ENCODE peak calls at places on chromosomes 1 and 21, in four cellular contexts. E, Q, G and F are unnamed samples.
A peak's percentile ranks its signal among the peaks of the same experiment; 100 is the strongest.

GRCh38 chr1:58814251-58815068 is 30.6 kb upstream of the JUN start:
- DNase-seq in E (no peak), Q (no peak), G (no peak), F (peak; percentile 18)

GRCh38 chr1:116763116-116763786 is 9.0 kb downstream of the CD2 start:
- DNase-seq in E (peak; percentile 27), G (no peak), Q (no peak), F (no peak)

GRCh38 chr1:109788695-109789521 is 25.2 kb upstream of the EPS8L3 start:
- DNase-seq in E (peak; percentile 79), Q (no peak), G (peak; percentile 44), F (peak; percentile 69)

GRCh38 chr1:227891955-227892871 is 55.5 kb downstream of the WNT9A start:
- DNase-seq in G (no peak), E (no peak), Q (no peak), F (no peak)

GRCh38 chr1:13809461-13810159 is 109.6 kb downstream of the PRDM2 start:
- DNase-seq in E (peak; percentile 49), G (no peak), Q (no peak), F (no peak)

GRCh38 chr1:111370871-111371270 is 56.7 kb downstream of the OVGP1 start:
- DNase-seq in Q (no peak), E (no peak), G (no peak), F (no peak)

GRCh38 chr21:14523234-14523633 is 22.9 kb downstream of the SAMSN1 start:
- DNase-seq in G (no peak), E (no peak), Q (no peak), F (no peak)

GRCh38 chr1:179251675-179252074 is 22.2 kb upstream of the ABL2 start:
- DNase-seq in Q (no peak), G (peak; percentile 44), E (peak; percentile 28), F (peak; percentile 54)

GRCh38 chr1:87410771-87411170 is 82.1 kb downstream of the LMO4 start:
- DNase-seq in G (no peak), Q (no peak), E (no peak), F (no peak)

GRCh38 chr1:160375788-160376524 is 9.1 kb downstream of the NHLH1 start:
- DNase-seq in Q (no peak), G (peak; percentile 16), E (no peak), F (no peak)

GRCh38 chr1:225534135-225534534 is 106.3 kb upstream of the LBR start:
- DNase-seq in G (no peak), E (no peak), Q (no peak), F (no peak)

GRCh38 chr1:219670426-219671149 is 57.7 kb upstream of the ZC3H11B start:
- DNase-seq in G (no peak), Q (no peak), E (no peak), F (no peak)

GRCh38 chr1:219668446-219668845 is 55.5 kb upstream of the ZC3H11B start:
- DNase-seq in G (no peak), Q (no peak), E (no peak), F (no peak)

GRCh38 chr1:219669042-219669441 is 56.1 kb upstream of the ZC3H11B start:
- DNase-seq in Q (no peak), E (no peak), G (no peak), F (no peak)

GRCh38 chr1:219666242-219666641 is 53.3 kb upstream of the ZC3H11B start:
- DNase-seq in E (no peak), Q (no peak), G (no peak), F (no peak)

GRCh38 chr1:219669556-219669955 is 56.7 kb upstream of the ZC3H11B start:
- DNase-seq in G (no peak), E (no peak), Q (no peak), F (no peak)
- TF ChIP-seq BHLHE40 in G (no peak), E (no peak), Q (no peak), F (no peak)

DNA sequence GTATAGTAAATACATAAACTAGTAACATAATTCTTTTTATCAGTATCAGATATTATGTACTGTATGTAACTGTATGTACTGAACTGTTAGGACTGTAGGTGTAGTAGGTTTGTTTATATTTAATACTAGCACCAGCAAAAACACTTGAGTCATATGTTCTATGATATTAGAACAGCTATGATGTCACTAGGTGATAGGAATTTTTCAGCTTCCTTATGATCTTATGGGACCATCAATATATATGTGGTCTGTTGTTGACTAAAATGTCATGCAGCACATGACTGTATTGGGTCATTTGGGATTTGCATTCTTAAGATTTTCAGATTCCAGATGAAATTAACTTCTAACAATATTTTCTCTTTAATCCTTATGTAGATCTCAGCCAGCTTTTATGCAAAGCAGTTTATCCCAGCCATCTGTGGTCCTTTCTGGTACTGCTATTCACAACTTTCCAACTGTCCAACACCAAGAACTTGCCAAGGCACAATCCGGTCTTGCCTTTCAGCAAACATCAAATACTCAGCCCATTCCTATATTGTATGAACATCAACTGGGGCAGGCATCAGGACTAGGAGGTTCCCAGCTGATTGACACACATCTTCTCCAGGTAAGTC is 38.4 kb upstream of the MYOCOS start:
- DNase-seq in E (no peak), G (no peak), Q (no peak), F (no peak)
- TF ChIP-seq SP1 in E (no peak), G (no peak), Q (no peak), F (no peak)

GRCh38 chr21:31521515-31521914 is 138.0 kb upstream of the SOD1 start:
- DNase-seq in G (no peak), E (no peak), Q (no peak), F (no peak)
- TF ChIP-seq BHLHE40 in G (no peak), E (no peak), Q (no peak), F (no peak)

DNA sequence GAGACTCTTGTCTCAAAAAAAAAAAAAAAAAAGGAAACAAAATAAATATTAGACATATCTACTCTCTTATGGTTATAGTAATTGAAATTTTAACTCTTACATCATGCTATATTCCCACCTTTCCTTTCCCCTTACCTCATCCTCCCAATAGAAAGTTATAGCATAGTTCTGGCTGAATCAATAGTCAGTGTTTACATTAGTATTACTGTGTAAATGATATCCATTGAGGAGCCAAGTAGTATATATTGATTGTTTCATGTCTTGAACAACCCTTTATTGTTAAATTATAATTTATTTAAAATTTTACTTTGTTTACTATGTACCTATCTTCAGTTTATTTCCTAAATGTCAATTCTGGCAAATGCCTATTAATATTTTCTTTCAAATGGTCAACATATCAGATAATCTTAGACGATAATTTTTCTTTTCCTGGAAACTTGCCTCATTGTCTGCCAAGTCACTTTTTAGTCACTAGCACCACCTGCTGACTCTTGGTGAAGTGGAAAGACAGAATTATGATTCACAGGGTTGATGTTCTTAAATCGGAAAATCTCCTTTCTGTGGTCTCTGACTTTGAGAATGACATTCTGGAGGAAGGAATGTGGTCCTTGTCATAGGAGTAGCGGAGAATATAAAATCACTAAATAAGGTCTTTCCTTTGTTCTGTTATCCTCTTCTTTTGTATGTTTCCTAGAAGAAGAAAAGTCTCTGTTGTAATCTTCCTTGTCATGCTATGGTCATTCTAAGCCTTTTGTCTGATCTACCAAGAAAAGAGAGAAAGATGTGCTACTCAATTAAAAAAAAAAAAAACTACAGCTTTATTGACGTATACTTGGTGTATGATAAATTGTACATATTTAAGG is 8.6 kb downstream of the HJV start:
- DNase-seq in G (peak; percentile 63), E (peak; percentile 56), Q (no peak), F (peak; percentile 65)
- TF ChIP-seq SP1 in G (no peak), E (no peak), Q (no peak), F (no peak)

GRCh38 chr1:37477198-37477931 is 3.0 kb downstream of the ZC3H12A start:
- DNase-seq in G (peak; percentile 31), Q (peak; percentile 81), E (peak; percentile 28), F (no peak)
- TF ChIP-seq BHLHE40 in G (no peak), Q (peak; percentile 60), E (no peak), F (no peak)

GRCh38 chr1:2330511-2331199 is 60.7 kb downstream of the MORN1 start:
- DNase-seq in E (no peak), G (peak; percentile 69), Q (no peak), F (no peak)
- TF ChIP-seq SP1 in E (no peak), G (no peak), Q (no peak), F (no peak)

GRCh38 chr1:36620142-36620541 is 137.4 kb upstream of the CSF3R start:
- DNase-seq in E (no peak), Q (no peak), G (no peak), F (no peak)

GRCh38 chr1:36625959-36626337 is 143.2 kb upstream of the CSF3R start:
- DNase-seq in G (no peak), Q (no peak), E (no peak), F (no peak)

GRCh38 chr1:36624466-36624865 is 141.8 kb upstream of the CSF3R start:
- DNase-seq in G (no peak), E (no peak), Q (no peak), F (no peak)

GRCh38 chr1:36625253-36625958 is 142.7 kb upstream of the CSF3R start:
- DNase-seq in Q (no peak), E (no peak), G (no peak), F (no peak)

DNA sequence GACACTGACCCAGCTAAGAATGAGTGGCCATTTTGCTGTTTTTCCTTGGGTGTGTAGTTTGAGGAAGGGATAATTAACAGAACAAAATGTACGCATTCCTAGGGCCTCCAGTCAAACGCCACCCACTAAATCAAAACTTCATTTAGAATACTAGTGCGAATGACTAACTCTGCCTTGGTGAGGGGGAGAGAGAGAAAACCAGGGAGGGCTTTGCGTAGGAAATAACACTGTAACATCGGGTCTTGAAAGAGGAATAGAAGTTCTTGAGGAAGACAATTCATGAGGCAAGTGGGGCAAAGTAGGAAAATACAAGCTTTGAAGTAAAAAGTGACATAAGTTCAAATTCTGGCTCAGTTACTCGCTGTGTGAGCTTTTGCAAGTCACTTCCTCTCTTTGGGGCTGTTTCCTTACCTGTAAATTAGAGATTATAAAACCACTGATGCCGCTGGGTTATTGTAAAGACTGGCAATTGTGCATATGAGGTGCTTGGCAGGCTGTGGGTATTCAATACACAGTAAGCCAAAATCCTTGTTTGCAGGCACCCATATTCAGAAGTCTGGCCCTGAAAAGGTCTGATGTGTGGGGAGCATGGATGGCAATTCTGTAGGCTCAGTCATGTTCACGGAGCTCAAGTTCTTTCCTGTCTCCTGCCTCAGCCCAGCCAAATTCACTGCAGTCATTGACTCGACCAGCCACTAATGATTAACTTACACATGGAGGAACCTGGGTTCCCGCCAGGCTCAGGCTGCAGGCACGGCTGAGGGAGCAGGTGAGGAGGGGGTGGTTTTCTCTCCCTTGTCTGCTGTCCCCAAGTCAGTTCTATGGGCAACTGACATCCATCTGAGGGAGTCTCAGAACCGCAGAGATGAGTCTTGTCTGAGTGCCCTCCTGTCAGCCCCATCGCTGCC is 140.3 kb upstream of the CSF3R start:
- DNase-seq in G (peak; percentile 10), Q (no peak), E (no peak), F (no peak)
- TF ChIP-seq BHLHE40 in G (no peak), Q (no peak), E (no peak), F (no peak)